ENCODE peak calls at places on chromosomes 1 and 21, in seven cellular contexts. D, V, W, Y, C, I and P are unnamed samples.

GRCh38 chr21:31873696-31874599 is 1.1 kb downstream of the HUNK start:
- DNase-seq in Y (peak; percentile 33), W (peak; percentile 75), I (peak; percentile 80), V (peak; percentile 19), D (no peak), C (peak; percentile 58), P (peak; percentile 87)

GRCh38 chr1:72282690-72283203 is 408 bp upstream of the NEGR1 start:
- DNase-seq in C (peak; percentile 54), D (peak; percentile 94), I (peak; percentile 77), Y (peak; percentile 89), W (peak; percentile 76), V (peak; percentile 86), P (peak; percentile 86)

GRCh38 chr1:9302745-9303524 is 10.2 kb downstream of the SPSB1 start:
- DNase-seq in D (no peak), I (peak; percentile 40), W (no peak), Y (peak; percentile 97), V (no peak), C (no peak), P (no peak)

GRCh38 chr1:246679211-246680177 is 44.7 kb upstream of the SCCPDH start:
- DNase-seq in W (no peak), Y (no peak), V (no peak), D (no peak), I (peak; percentile 43), C (no peak), P (no peak)

GRCh38 chr1:9235123-9235513 is 544 bp downstream of the H6PD start:
- DNase-seq in D (peak; percentile 76), I (peak; percentile 56), V (peak; percentile 57), W (no peak), Y (peak; percentile 62), C (no peak), P (no peak)

GRCh38 chr1:187226396-187226795 is 397.6 kb downstream of the PLA2G4A start:
- DNase-seq in Y (peak; percentile 41), V (no peak), I (no peak), C (no peak), D (no peak), W (no peak), P (no peak)

GRCh38 chr1:170698711-170699275 is 34.9 kb downstream of the PRRX1 start:
- DNase-seq in C (no peak), Y (peak; percentile 57), V (no peak), D (no peak), W (no peak), I (no peak), P (no peak)

GRCh38 chr1:61081637-61082335 is 575 bp upstream of the NFIA start:
- DNase-seq in I (peak; percentile 55), V (peak; percentile 47), D (peak; percentile 67), C (peak; percentile 49), Y (peak; percentile 38), W (peak; percentile 53), P (peak; percentile 85)

GRCh38 chr1:212007896-212008295 is 27.5 kb downstream of the INTS7 start:
- DNase-seq in I (no peak), D (no peak), C (no peak), W (no peak), Y (no peak), V (no peak), P (no peak)

GRCh38 chr1:109466440-109467300 is at the start of gene SYPL2:
- DNase-seq in D (peak; percentile 82), C (no peak), I (peak; percentile 33), V (peak; percentile 71), W (peak; percentile 65), Y (peak; percentile 12), P (peak; percentile 86)

GRCh38 chr1:218058730-218059129 is 226.4 kb upstream of the RRP15 start:
- DNase-seq in I (no peak), Y (no peak), C (no peak), V (no peak), D (no peak), W (no peak), P (no peak)

DNA sequence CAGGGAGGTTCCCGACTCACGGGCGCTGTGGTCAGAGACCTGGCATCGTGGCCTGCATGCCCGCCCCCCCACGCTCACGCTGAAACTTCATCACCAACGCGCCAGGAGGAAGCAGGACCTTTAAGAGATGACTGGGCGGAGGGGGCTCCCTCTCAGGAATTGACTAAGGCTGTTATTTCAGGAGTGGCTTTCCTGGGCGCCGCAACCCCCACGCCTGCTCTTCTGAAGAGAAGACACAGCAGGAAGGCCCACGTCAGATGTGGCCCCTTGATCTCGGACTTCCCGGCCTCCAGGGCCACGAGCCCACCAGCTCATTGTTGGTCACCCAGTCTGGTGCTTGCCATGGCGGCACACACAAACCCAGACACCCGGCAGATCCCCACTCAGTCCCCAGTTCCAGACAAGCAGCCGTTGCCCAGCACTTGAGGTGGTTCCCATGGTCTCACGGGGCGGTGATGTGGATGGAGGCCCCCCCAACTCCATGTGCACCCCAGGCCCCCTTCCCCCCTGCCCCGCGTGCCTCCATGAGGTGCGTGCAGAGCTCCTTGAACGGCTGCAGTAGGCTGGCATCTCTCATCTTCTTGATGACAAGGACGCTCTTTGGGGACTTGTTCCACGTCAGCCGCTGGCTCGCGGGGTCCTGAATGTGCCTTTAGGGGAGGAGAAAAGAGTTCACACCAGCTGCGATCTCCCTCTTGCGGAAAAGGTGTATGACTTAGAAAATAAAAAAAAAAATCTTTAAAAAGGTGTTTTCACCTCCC is 21.4 kb downstream of the NADK start:
- DNase-seq in W (no peak), I (no peak), C (no peak), D (no peak), Y (no peak), V (no peak), P (peak; percentile 70)
- H3K36me3 ChIP-seq in W (peaks cover 34% of the 10 kb centered on the region), I (peaks cover 85% of the 10 kb centered on the region), C (no peaks in the 10 kb centered on the region), D (peaks cover 96% of the 10 kb centered on the region), Y (peaks cover 63% of the 10 kb centered on the region), V (no peaks in the 10 kb centered on the region), P (no peaks in the 10 kb centered on the region)

DNA sequence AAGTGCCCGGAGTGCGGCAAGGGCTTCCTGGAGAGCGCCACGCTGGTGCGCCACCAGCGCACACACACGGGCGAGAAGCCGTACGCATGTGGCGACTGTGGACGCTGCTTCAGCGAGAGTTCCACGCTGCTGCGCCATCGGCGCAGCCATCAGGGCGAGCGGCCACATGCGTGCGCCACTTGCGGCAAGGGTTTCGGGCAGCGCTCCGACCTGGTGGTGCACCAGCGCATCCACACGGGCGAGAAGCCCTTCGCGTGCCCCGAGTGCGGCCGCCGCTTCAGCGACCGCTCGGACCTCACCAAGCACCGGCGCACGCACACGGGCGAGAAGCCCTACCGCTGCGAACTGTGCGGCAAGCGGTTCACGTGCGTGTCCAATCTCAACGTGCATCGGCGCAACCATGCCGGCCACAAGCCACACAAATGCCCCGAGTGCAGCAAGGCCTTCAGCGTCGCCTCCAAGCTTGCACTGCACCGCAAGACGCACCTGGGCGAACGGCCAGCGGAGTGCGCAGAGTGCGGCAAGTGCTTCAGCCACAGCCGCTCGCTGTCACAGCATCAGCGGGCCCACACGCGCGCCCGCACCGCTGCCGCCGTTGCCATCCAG is 10.0 kb downstream of the ZNF672 start:
- DNase-seq in I (no peak), V (no peak), W (peak; percentile 11), C (no peak), Y (no peak), D (peak; percentile 53), P (no peak)
- H3K36me3 ChIP-seq in I (peaks cover 64% of the 10 kb centered on the region), V (no peaks in the 10 kb centered on the region), W (peaks cover 42% of the 10 kb centered on the region), C (no peaks in the 10 kb centered on the region), Y (peaks cover 57% of the 10 kb centered on the region), D (peaks cover 67% of the 10 kb centered on the region), P (no peaks in the 10 kb centered on the region)

GRCh38 chr21:42859891-42860230 is 19.5 kb downstream of the WDR4 start:
- DNase-seq in D (no peak), V (no peak), Y (no peak), I (no peak), W (no peak), C (no peak), P (peak; percentile 50)
- H3K36me3 ChIP-seq in D (peaks cover 75% of the 10 kb centered on the region), V (no peaks in the 10 kb centered on the region), Y (peaks cover 50% of the 10 kb centered on the region), I (peaks cover 91% of the 10 kb centered on the region), W (peaks cover 46% of the 10 kb centered on the region), C (peaks cover 2% of the 10 kb centered on the region), P (no peaks in the 10 kb centered on the region)

DNA sequence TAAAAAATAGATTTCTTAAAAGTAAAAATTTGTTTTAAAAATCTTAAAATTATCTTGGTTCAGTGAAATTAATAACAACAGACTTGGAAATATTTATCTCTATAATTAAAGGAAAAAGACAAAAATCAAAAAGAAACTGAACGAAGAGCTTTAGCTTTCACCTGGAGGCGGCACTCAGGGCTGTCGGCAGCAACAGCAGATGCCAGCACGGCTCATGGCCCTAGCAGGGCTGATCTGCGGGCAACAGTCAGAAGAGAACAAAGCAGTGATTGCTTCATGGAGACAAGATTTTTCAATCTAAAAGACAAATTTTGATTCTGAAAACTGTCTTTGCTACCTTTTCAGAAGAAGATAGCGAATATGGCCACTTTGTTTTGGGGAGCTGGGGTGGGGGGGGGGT is 22.6 kb downstream of the UBE2G2 start:
- DNase-seq in I (no peak), V (no peak), C (no peak), Y (no peak), D (no peak), W (no peak), P (no peak)
- H3K36me3 ChIP-seq in I (peaks cover 56% of the 10 kb centered on the region), V (no peaks in the 10 kb centered on the region), C (peaks cover 2% of the 10 kb centered on the region), Y (peaks cover 28% of the 10 kb centered on the region), D (peaks cover 42% of the 10 kb centered on the region), W (peaks cover 15% of the 10 kb centered on the region), P (no peaks in the 10 kb centered on the region)

DNA sequence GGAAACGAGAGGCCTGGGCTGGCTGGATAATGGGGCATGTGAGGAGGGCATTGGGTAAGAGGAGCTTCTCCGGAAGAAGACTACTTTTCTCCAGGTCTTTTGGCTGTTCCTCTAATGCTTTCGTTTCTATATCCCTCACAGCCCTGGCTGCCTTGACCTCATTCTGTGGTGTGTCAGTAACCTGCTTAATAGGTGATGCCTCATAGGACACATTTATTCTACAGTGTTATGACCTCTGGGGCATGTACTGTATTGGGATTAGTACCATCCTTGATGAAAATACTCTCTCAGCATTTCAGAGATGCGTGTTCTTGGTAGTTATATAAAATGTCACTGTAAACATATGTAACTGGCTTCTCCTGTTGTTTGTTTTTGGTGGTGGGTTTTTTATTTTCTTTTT is 40.1 kb downstream of the PGM1 start:
- DNase-seq in V (no peak), D (no peak), W (no peak), C (no peak), Y (no peak), I (no peak), P (no peak)
- H3K36me3 ChIP-seq in V (no peaks in the 10 kb centered on the region), D (peaks cover 63% of the 10 kb centered on the region), W (peaks cover 14% of the 10 kb centered on the region), C (peaks cover 2% of the 10 kb centered on the region), Y (peaks cover 27% of the 10 kb centered on the region), I (no peaks in the 10 kb centered on the region), P (no peaks in the 10 kb centered on the region)

GRCh38 chr1:205802060-205802459 is 10.9 kb downstream of the SLC41A1 start:
- DNase-seq in W (no peak), D (no peak), Y (no peak), V (no peak), I (no peak), C (no peak), P (no peak)

GRCh38 chr1:205798577-205798976 is 14.4 kb downstream of the SLC41A1 start:
- DNase-seq in W (no peak), V (no peak), I (no peak), C (no peak), D (no peak), Y (no peak), P (no peak)

GRCh38 chr1:205800470-205800869 is 12.5 kb downstream of the SLC41A1 start:
- DNase-seq in W (no peak), V (no peak), Y (no peak), D (no peak), C (no peak), I (no peak), P (no peak)

GRCh38 chr1:205804605-205805004 is 8.4 kb downstream of the SLC41A1 start:
- DNase-seq in W (no peak), D (no peak), I (no peak), Y (no peak), V (no peak), C (no peak), P (no peak)

GRCh38 chr1:205800973-205801703 is 11.9 kb downstream of the SLC41A1 start:
- DNase-seq in D (no peak), V (no peak), I (no peak), W (peak; percentile 61), C (no peak), Y (no peak), P (no peak)
- H3K36me3 ChIP-seq in D (peaks cover 49% of the 10 kb centered on the region), V (no peaks in the 10 kb centered on the region), I (no peaks in the 10 kb centered on the region), W (peaks cover 38% of the 10 kb centered on the region), C (no peaks in the 10 kb centered on the region), Y (peaks cover 40% of the 10 kb centered on the region), P (peaks cover 40% of the 10 kb centered on the region)